ENCODE peak calls at places on chromosomes 5 and 9, in seven cellular contexts. N, D, V, H, Q, U and S are unnamed samples.

GRCh38 chr9:93126825-93127368 is 7.2 kb downstream of the NINJ1 start:
- DNase-seq in N (no peak), D (no peak), V (no peak), H (peak), Q (peak), U (peak), S (no peak)

GRCh38 chr5:152271420-152271819 is 133.7 kb downstream of the NMUR2 start:
- DNase-seq in N (no peak), D (peak), V (no peak), H (no peak), Q (no peak), U (no peak), S (peak)

GRCh38 chr5:2534251-2534650 is 217.2 kb downstream of the IRX2 start:
- DNase-seq in N (no peak), D (no peak), V (no peak), H (no peak), Q (no peak), U (no peak), S (no peak)

GRCh38 chr5:132557425-132557805 is 638 bp downstream of the RAD50 start:
- DNase-seq in N (peak), D (no peak), V (no peak), H (no peak), Q (peak), U (no peak), S (peak)

GRCh38 chr5:33306758-33307157 is 134.0 kb upstream of the TARS1 start:
- DNase-seq in N (no peak), D (no peak), V (no peak), H (no peak), Q (peak), U (no peak), S (no peak)

GRCh38 chr9:78029601-78030552 is 1.7 kb downstream of the GNAQ start:
- DNase-seq in N (peak), D (peak), V (no peak), H (no peak), Q (no peak), U (no peak), S (no peak)

GRCh38 chr9:96858018-96858573 is 3.8 kb upstream of the ZNF782 start:
- DNase-seq in N (no peak), D (peak), V (no peak), H (no peak), Q (peak), U (no peak), S (no peak)

GRCh38 chr5:10111575-10111974 is 138.1 kb downstream of the ATPSCKMT start:
- DNase-seq in N (peak), D (peak), V (no peak), H (no peak), Q (peak), U (no peak), S (no peak)

GRCh38 chr5:132334812-132335211 is 34.7 kb upstream of the SLC22A5 start:
- DNase-seq in N (no peak), D (no peak), V (no peak), H (no peak), Q (peak), U (no peak), S (no peak)

GRCh38 chr5:96214442-96215197 is 218.4 kb downstream of the PCSK1 start:
- DNase-seq in N (no peak), D (no peak), V (no peak), H (no peak), Q (peak), U (no peak), S (no peak)

GRCh38 chr5:175383350-175383749 is 60.6 kb downstream of the DRD1 start:
- DNase-seq in N (no peak), D (peak), V (no peak), H (no peak), Q (no peak), U (no peak), S (no peak)

GRCh38 chr5:96789794-96790193 is 18.0 kb downstream of the ERAP1 start:
- DNase-seq in N (no peak), D (no peak), V (no peak), H (no peak), Q (no peak), U (no peak), S (no peak)

GRCh38 chr5:138641547-138642298 is 66.5 kb upstream of the HSPA9 start:
- DNase-seq in N (peak), D (peak), V (no peak), H (no peak), Q (peak), U (no peak), S (peak)

GRCh38 chr5:149728303-149728702 is 1.8 kb upstream of the PPARGC1B start:
- DNase-seq in N (no peak), D (no peak), V (no peak), H (no peak), Q (no peak), U (no peak), S (peak)

GRCh38 chr5:137374110-137374853 is 124.8 kb downstream of the SPOCK1 start:
- DNase-seq in N (no peak), D (no peak), V (no peak), H (no peak), Q (no peak), U (no peak), S (no peak)

GRCh38 chr9:114259800-114260523 is 62.9 kb upstream of the ORM1 start:
- DNase-seq in N (no peak), D (no peak), V (no peak), H (peak), Q (no peak), U (no peak), S (no peak)

GRCh38 chr5:142680605-142681259 is 5.2 kb downstream of the FGF1 start:
- DNase-seq in N (peak), D (peak), V (no peak), H (no peak), Q (peak), U (no peak), S (peak)